ENCODE peak calls at places on chromosome 10, in ten cellular contexts. Z is ovary, S is foreskin fibroblast, W is choroid plexus epithelial cell, N is thoracic aorta, G is IMR-90, J is OCI-LY7, F is lower leg skin, I is fibroblast of pulmonary artery, A is hepatocyte. K is an unnamed sample.

GRCh38 chr10:95414844-95415545 is 124.2 kb upstream of the PDLIM1 start:
- DNase-seq in Z (no peak), S (no peak), W (no peak), N (no peak), G (no peak), J (no peak), F (no peak), I (no peak), A (no peak), K (no peak)

GRCh38 chr10:6163364-6164270 is 39.1 kb upstream of the PFKFB3 start:
- DNase-seq in Z (peak), S (peak), W (peak), N (no peak), G (peak), J (peak), F (peak), I (peak), A (peak), K (peak)

GRCh38 chr10:127303105-127303504 is 106.7 kb upstream of the INSYN2A start:
- DNase-seq in Z (no peak), S (no peak), W (no peak), N (no peak), G (no peak), J (no peak), F (no peak), I (no peak), A (no peak), K (no peak)

GRCh38 chr10:122060250-122060649 is 71.3 kb downstream of the TACC2 start:
- DNase-seq in Z (no peak), S (peak), W (peak), N (no peak), G (peak), J (no peak), F (no peak), I (no peak), A (no peak), K (no peak)

GRCh38 chr10:101221479-101222246 is 7.6 kb downstream of the LBX1 start:
- DNase-seq in Z (no peak), S (no peak), W (no peak), N (no peak), G (no peak), J (no peak), F (peak), I (no peak), A (no peak), K (peak)

GRCh38 chr10:17808971-17809841 is at the start of gene MRC1:
- DNase-seq in Z (no peak), S (no peak), W (no peak), N (no peak), G (no peak), J (no peak), F (peak), I (no peak), A (no peak), K (no peak)

GRCh38 chr10:33617381-33617780 is 282.9 kb upstream of the NRP1 start:
- DNase-seq in Z (no peak), S (peak), W (peak), N (no peak), G (peak), J (no peak), F (no peak), I (peak), A (peak), K (no peak)

GRCh38 chr10:117545141-117546019 is 2.8 kb downstream of the EMX2 start:
- DNase-seq in Z (peak), S (no peak), W (no peak), N (no peak), G (no peak), J (no peak), F (no peak), I (no peak), A (no peak), K (no peak)

GRCh38 chr10:127036987-127037386 is 131.8 kb downstream of the DOCK1 start:
- DNase-seq in Z (no peak), S (no peak), W (no peak), N (no peak), G (no peak), J (no peak), F (no peak), I (no peak), A (no peak), K (no peak)

GRCh38 chr10:91190388-91190870 is 30.0 kb upstream of the PCGF5 start:
- DNase-seq in Z (no peak), S (peak), W (peak), N (no peak), G (peak), J (no peak), F (no peak), I (peak), A (no peak), K (peak)

GRCh38 chr10:93081296-93081695 is 7.6 kb downstream of the CYP26A1 start:
- DNase-seq in Z (no peak), S (no peak), W (no peak), N (no peak), G (no peak), J (no peak), F (peak), I (no peak), A (no peak), K (no peak)

GRCh38 chr10:124962421-124962820 is 20.5 kb downstream of the ZRANB1 start:
- DNase-seq in Z (no peak), S (no peak), W (peak), N (no peak), G (peak), J (no peak), F (no peak), I (no peak), A (no peak), K (peak)

GRCh38 chr10:5478694-5479305 is 20.6 kb downstream of the CALML5 start:
- DNase-seq in Z (no peak), S (no peak), W (no peak), N (no peak), G (no peak), J (no peak), F (no peak), I (no peak), A (no peak), K (no peak)

GRCh38 chr10:32332299-32332750 is 14.6 kb downstream of the EPC1 start:
- DNase-seq in Z (no peak), S (peak), W (no peak), N (no peak), G (peak), J (peak), F (no peak), I (peak), A (peak), K (peak)

GRCh38 chr10:103500481-103500880 is 7.0 kb downstream of the NEURL1 start:
- DNase-seq in Z (no peak), S (no peak), W (no peak), N (no peak), G (no peak), J (no peak), F (no peak), I (no peak), A (no peak), K (no peak)

GRCh38 chr10:63781226-63781625 is 260.0 kb downstream of the REEP3 start:
- DNase-seq in Z (no peak), S (no peak), W (no peak), N (no peak), G (no peak), J (no peak), F (no peak), I (no peak), A (no peak), K (no peak)

GRCh38 chr10:42987575-42987974 is 89.3 kb upstream of the RET start:
- DNase-seq in Z (peak), S (no peak), W (no peak), N (no peak), G (no peak), J (no peak), F (no peak), I (no peak), A (peak), K (no peak)

GRCh38 chr10:30557884-30558283 is 71.7 kb downstream of the LYZL2 start:
- DNase-seq in Z (no peak), S (no peak), W (peak), N (no peak), G (peak), J (no peak), F (no peak), I (peak), A (peak), K (peak)

GRCh38 chr10:34813626-34814227 is 1.4 kb downstream of the PARD3 start:
- DNase-seq in Z (peak), S (no peak), W (peak), N (no peak), G (peak), J (no peak), F (no peak), I (peak), A (peak), K (peak)

GRCh38 chr10:121974535-121975294 is at the start of gene NSMCE4A:
- DNase-seq in Z (peak), S (peak), W (peak), N (no peak), G (peak), J (peak), F (peak), I (peak), A (peak), K (peak)

GRCh38 chr10:24468281-24468751 is 255.4 kb downstream of the ARHGAP21 start:
- DNase-seq in Z (no peak), S (no peak), W (no peak), N (no peak), G (no peak), J (no peak), F (no peak), I (no peak), A (no peak), K (peak)

GRCh38 chr10:101062231-101063161 is 707 bp downstream of the KAZALD1 start:
- DNase-seq in Z (peak), S (peak), W (peak), N (no peak), G (peak), J (peak), F (no peak), I (peak), A (peak), K (peak)

GRCh38 chr10:71555087-71555728 is 158.5 kb downstream of the CDH23 start:
- DNase-seq in Z (no peak), S (no peak), W (no peak), N (no peak), G (no peak), J (no peak), F (no peak), I (no peak), A (no peak), K (no peak)

GRCh38 chr10:21369697-21370096 is 155.8 kb downstream of the SKIDA1 start:
- DNase-seq in Z (no peak), S (no peak), W (peak), N (no peak), G (peak), J (no peak), F (no peak), I (peak), A (no peak), K (no peak)

GRCh38 chr10:93420091-93420490 is 62.0 kb downstream of the MYOF start:
- DNase-seq in Z (no peak), S (no peak), W (peak), N (no peak), G (peak), J (no peak), F (no peak), I (no peak), A (no peak), K (no peak)

GRCh38 chr10:63256047-63256773 is 123.1 kb downstream of the NRBF2 start:
- DNase-seq in Z (no peak), S (no peak), W (peak), N (no peak), G (no peak), J (peak), F (no peak), I (peak), A (no peak), K (peak)

GRCh38 chr10:127151541-127151940 is 44.9 kb downstream of the INSYN2A start:
- DNase-seq in Z (no peak), S (no peak), W (peak), N (no peak), G (peak), J (no peak), F (no peak), I (no peak), A (no peak), K (peak)

GRCh38 chr10:43212043-43212721 is 54.7 kb downstream of the RASGEF1A start:
- DNase-seq in Z (no peak), S (no peak), W (no peak), N (no peak), G (no peak), J (no peak), F (no peak), I (no peak), A (no peak), K (no peak)

GRCh38 chr10:58579011-58579655 is 66.5 kb downstream of the BICC1 start:
- DNase-seq in Z (no peak), S (no peak), W (no peak), N (no peak), G (no peak), J (no peak), F (no peak), I (no peak), A (no peak), K (peak)

GRCh38 chr10:113709221-113709838 is 29.6 kb downstream of the CASP7 start:
- DNase-seq in Z (no peak), S (peak), W (peak), N (no peak), G (peak), J (no peak), F (no peak), I (peak), A (peak), K (peak)

GRCh38 chr10:43644252-43644651 is 4.4 kb downstream of the ZNF32 start:
- DNase-seq in Z (no peak), S (no peak), W (peak), N (no peak), G (peak), J (no peak), F (no peak), I (peak), A (no peak), K (peak)

GRCh38 chr10:35903021-35903420 is 260.9 kb upstream of the FZD8 start:
- DNase-seq in Z (no peak), S (no peak), W (no peak), N (no peak), G (no peak), J (no peak), F (no peak), I (no peak), A (no peak), K (no peak)

GRCh38 chr10:36583690-36584089 is 541.7 kb upstream of the ANKRD30A start:
- DNase-seq in Z (no peak), S (no peak), W (no peak), N (no peak), G (no peak), J (no peak), F (no peak), I (no peak), A (no peak), K (no peak)

GRCh38 chr10:79430506-79430905 is 14.9 kb downstream of the ZCCHC24 start:
- DNase-seq in Z (peak), S (no peak), W (peak), N (no peak), G (no peak), J (no peak), F (no peak), I (no peak), A (no peak), K (no peak)

GRCh38 chr10:7412482-7413251 is 1.8 kb upstream of the SFMBT2 start:
- DNase-seq in Z (peak), S (no peak), W (no peak), N (no peak), G (no peak), J (no peak), F (no peak), I (no peak), A (peak), K (no peak)

GRCh38 chr10:104417629-104418292 is 64.1 kb downstream of the CFAP58 start:
- DNase-seq in Z (no peak), S (peak), W (peak), N (no peak), G (no peak), J (no peak), F (no peak), I (peak), A (no peak), K (peak)

GRCh38 chr10:2476236-2476814 is 591.0 kb upstream of the PFKP start:
- DNase-seq in Z (no peak), S (no peak), W (no peak), N (no peak), G (no peak), J (no peak), F (no peak), I (no peak), A (no peak), K (no peak)

GRCh38 chr10:52644678-52645434 is 127.7 kb downstream of the MBL2 start:
- DNase-seq in Z (no peak), S (no peak), W (peak), N (no peak), G (peak), J (peak), F (no peak), I (peak), A (peak), K (peak)

GRCh38 chr10:110610308-110610774 is 33.8 kb upstream of the RBM20 start:
- DNase-seq in Z (no peak), S (peak), W (peak), N (no peak), G (peak), J (peak), F (no peak), I (peak), A (peak), K (peak)

DNA sequence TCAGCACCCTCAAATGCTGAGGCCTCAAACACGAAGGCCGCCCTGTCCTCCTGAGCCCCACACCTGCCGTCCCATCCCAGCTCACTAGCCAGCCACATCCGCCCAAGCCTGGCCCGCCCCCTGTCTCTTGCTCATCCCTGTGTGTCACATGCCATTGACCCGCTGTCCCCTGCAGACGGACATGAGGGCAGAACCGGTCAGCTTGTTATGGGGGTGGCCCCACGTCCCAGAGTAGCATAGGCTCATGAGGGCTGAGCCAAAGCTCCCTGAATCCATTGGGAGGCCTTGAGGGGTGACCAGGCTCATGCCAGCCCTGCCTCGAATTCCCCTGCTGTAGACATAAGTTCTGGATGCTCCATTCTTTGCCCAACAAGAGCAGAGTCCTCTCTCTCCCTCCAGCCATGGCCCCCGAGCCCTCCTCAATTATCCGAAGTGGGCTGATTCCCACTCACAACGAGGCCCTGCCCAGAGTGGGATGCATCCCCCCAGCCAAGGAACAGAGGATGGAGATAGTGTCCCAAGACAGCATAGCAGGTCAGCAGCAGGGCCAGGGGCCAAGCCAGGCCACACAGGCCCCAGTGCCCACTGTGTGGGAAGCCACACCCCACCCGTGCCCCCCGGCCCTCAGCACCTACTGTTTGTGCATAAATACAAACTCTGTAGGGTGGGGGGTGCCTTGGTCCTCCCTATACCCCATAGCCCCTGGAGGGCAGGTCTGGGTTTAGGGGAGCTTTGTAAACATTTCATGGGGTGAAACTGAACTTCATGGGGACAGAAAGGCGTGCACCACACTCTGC is 42.1 kb downstream of the EBF3 start:
- DNase-seq in Z (no peak), S (no peak), W (no peak), N (no peak), G (no peak), J (no peak), F (no peak), I (no peak), A (no peak), K (no peak)
- H3K4me3 ChIP-seq in Z (no peak), S (no peak), W (no peak), N (no peak), G (no peak), J (no peak), F (no peak), I (no peak), A (no peak), K (no peak)

DNA sequence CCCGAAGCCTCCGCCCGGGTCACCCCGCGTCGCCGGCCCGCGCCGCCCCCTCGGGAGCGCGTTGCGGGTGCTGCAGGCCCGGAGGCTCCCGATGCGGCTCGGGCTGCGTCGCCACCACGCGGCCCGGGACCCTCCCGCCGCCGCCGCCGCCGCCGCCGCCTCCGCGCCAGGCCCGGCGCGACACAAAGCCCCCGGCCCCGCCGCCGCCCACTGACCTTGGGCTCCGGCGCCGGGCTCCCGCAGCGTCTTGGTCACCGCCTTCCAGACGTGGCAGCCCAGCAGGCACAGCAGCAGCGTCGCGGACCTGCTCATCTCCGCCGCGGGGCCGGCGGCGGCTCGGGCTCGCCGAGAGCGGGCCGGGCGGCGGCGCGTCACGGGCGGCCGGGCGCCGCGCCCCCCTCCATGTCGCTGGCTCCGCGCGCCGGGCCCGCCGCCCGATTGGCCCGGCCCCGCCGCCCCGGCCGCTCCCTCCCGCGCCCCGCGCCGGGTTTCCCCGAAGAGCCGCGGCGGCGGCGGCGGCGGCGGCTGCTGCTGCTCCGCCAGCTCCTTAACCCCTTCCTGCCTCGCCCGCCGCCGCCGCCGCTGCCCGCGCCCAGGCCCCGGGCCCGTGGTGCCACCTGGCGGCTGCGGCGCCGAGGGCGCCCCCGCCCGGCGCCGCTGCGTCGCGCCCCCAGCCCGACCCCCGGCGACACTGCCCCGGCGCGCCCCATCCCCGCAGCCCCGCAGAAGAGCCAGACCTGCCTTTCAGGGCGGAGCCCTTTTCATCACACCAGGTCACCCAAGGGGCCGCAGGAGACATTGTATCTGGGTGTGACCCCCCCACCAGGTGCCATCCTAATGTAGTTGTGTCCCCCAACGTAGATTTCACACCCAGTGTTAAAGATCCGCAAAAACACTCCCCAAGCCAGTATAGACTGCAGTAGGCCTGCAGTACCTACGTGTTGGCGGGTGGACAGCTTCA is at the start of gene FAM171A1:
- DNase-seq in Z (peak), S (peak), W (peak), N (no peak), G (peak), J (no peak), F (no peak), I (peak), A (peak), K (peak)
- TF ChIP-seq CTCF in Z (no peak), S (no peak), W (no peak), N (peak), G (peak), J (no peak), F (no peak), I (no peak), A (peak), K (no peak)

GRCh38 chr10:133276100-133276434 is 601 bp downstream of the ADAM8 start:
- DNase-seq in Z (no peak), S (no peak), W (no peak), N (no peak), G (no peak), J (no peak), F (no peak), I (no peak), A (no peak), K (no peak)
- H3K4me3 ChIP-seq in Z (no peak), S (peak), W (no peak), N (peak), G (no peak), J (peak), F (no peak), I (no peak), A (no peak), K (no peak)

GRCh38 chr10:67788028-67788886 is 49.7 kb downstream of the DNAJC12 start:
- DNase-seq in Z (no peak), S (no peak), W (peak), N (no peak), G (no peak), J (peak), F (peak), I (peak), A (peak), K (peak)
- TF ChIP-seq CTCF in Z (no peak), S (peak), W (peak), N (no peak), G (peak), J (peak), F (no peak), I (peak), A (peak), K (peak)

DNA sequence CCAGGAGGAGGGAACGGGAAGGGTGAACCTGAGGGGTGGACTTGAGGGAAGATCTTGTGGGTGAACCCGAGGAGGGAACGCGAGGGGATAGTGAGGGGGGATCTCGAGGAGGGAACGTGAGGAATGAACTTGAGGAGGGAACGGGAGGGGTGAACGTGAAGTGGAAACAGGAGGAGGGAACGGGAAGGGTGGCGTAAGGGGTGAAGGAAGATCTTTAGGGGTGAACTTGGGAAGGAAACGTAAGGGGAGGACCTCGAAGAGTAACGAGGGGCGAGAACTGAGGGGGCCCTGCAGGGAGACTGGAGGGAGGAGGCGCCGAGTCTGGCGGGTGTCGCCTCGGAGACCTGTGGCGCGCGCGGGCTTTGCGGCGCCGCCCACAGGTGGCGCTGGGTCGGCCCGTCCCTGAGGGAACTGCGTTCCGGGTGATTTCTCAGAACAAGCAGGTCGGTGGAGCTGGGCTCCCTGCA is 677 bp downstream of the MYO3A start:
- DNase-seq in Z (no peak), S (no peak), W (no peak), N (no peak), G (no peak), J (no peak), F (no peak), I (no peak), A (peak), K (no peak)
- H3K4me3 ChIP-seq in Z (no peak), S (no peak), W (no peak), N (peak), G (no peak), J (no peak), F (peak), I (no peak), A (peak), K (no peak)

K was measured in fibroblast of mammary gland.